ENCODE peak calls at places on chromosome 17, in seven cellular contexts. One of them, this sample, is unnamed.

GRCh38 chr17:81923302-81924260 is 4.0 kb downstream of the MAFG start:
- DNase-seq in CD4-positive, CD25-positive, alpha-beta regulatory T cell: no peak
- DNase-seq in cardiac fibroblast: peak
- DNase-seq in psoas muscle: peak
- DNase-seq in GM04503: no peak
- DNase-seq in ACHN: peak
- DNase-seq in OCI-M1: peak
- DNase-seq in this sample: peak

GRCh38 chr17:32159586-32160438 is 17.5 kb downstream of the RHOT1 start:
- DNase-seq in ACHN: peak
- DNase-seq in psoas muscle: no peak
- DNase-seq in cardiac fibroblast: no peak
- DNase-seq in GM04503: no peak
- DNase-seq in OCI-M1: no peak
- DNase-seq in CD4-positive, CD25-positive, alpha-beta regulatory T cell: no peak
- DNase-seq in this sample: no peak

GRCh38 chr17:39144414-39144813 is 7.0 kb downstream of the PLXDC1 start:
- DNase-seq in psoas muscle: peak
- DNase-seq in GM04503: no peak
- DNase-seq in ACHN: no peak
- DNase-seq in CD4-positive, CD25-positive, alpha-beta regulatory T cell: no peak
- DNase-seq in cardiac fibroblast: peak
- DNase-seq in OCI-M1: no peak
- DNase-seq in this sample: no peak

GRCh38 chr17:49379926-49380325 is 17.9 kb upstream of the ZNF652 start:
- DNase-seq in OCI-M1: no peak
- DNase-seq in ACHN: no peak
- DNase-seq in cardiac fibroblast: no peak
- DNase-seq in GM04503: no peak
- DNase-seq in CD4-positive, CD25-positive, alpha-beta regulatory T cell: no peak
- DNase-seq in psoas muscle: no peak
- DNase-seq in this sample: no peak

GRCh38 chr17:81918762-81919545 is 978 bp upstream of the SIRT7 start:
- DNase-seq in GM04503: no peak
- DNase-seq in OCI-M1: peak
- DNase-seq in CD4-positive, CD25-positive, alpha-beta regulatory T cell: no peak
- DNase-seq in psoas muscle: no peak
- DNase-seq in ACHN: no peak
- DNase-seq in cardiac fibroblast: no peak
- DNase-seq in this sample: no peak

GRCh38 chr17:18321309-18321708 is 6.2 kb downstream of the SMCR8 start:
- DNase-seq in psoas muscle: no peak
- DNase-seq in OCI-M1: peak
- DNase-seq in ACHN: no peak
- DNase-seq in CD4-positive, CD25-positive, alpha-beta regulatory T cell: no peak
- DNase-seq in cardiac fibroblast: peak
- DNase-seq in GM04503: no peak
- DNase-seq in this sample: no peak

GRCh38 chr17:58564971-58565370 is 50.5 kb upstream of the MTMR4 start:
- DNase-seq in OCI-M1: no peak
- DNase-seq in GM04503: no peak
- DNase-seq in psoas muscle: no peak
- DNase-seq in ACHN: no peak
- DNase-seq in cardiac fibroblast: no peak
- DNase-seq in CD4-positive, CD25-positive, alpha-beta regulatory T cell: no peak
- DNase-seq in this sample: no peak

GRCh38 chr17:4997302-4998026 is at the start of the genes INCA1 and KIF1C:
- DNase-seq in OCI-M1: peak
- DNase-seq in ACHN: peak
- DNase-seq in psoas muscle: peak
- DNase-seq in CD4-positive, CD25-positive, alpha-beta regulatory T cell: peak
- DNase-seq in GM04503: no peak
- DNase-seq in cardiac fibroblast: peak
- DNase-seq in this sample: peak

GRCh38 chr17:5703736-5704135 is 119.4 kb upstream of the NLRP1 start:
- DNase-seq in CD4-positive, CD25-positive, alpha-beta regulatory T cell: no peak
- DNase-seq in psoas muscle: no peak
- DNase-seq in OCI-M1: no peak
- DNase-seq in cardiac fibroblast: no peak
- DNase-seq in GM04503: no peak
- DNase-seq in ACHN: no peak
- DNase-seq in this sample: no peak

This sample was measured in nucleus accumbens.